ENCODE peak calls at places on chromosomes 2 and 18, in four cellular contexts. One of them, this sample, is unnamed.

GRCh38 chr2:240782886-240783818 is 36.9 kb downstream of the KIF1A start:
- DNase-seq in HEK293T: no peak
- DNase-seq in cerebellum: no peak
- DNase-seq in NCI-H1092: no peak
- DNase-seq in this sample: no peak

GRCh38 chr2:197674060-197674459 is 1.3 kb downstream of the RFTN2 start:
- DNase-seq in HEK293T: no peak
- DNase-seq in cerebellum: no peak
- DNase-seq in NCI-H1092: no peak
- DNase-seq in this sample: no peak

GRCh38 chr2:8488001-8488738 is 193.7 kb upstream of the ID2 start:
- DNase-seq in HEK293T: no peak
- DNase-seq in cerebellum: peak; percentile 13
- DNase-seq in NCI-H1092: no peak
- DNase-seq in this sample: no peak

GRCh38 chr2:18171191-18172139 is 293.0 kb downstream of the KCNS3 start:
- DNase-seq in HEK293T: no peak
- DNase-seq in cerebellum: no peak
- DNase-seq in NCI-H1092: no peak
- DNase-seq in this sample: peak; percentile 88

GRCh38 chr2:70340921-70341765 is 39.3 kb upstream of the FAM136A start:
- DNase-seq in HEK293T: peak; percentile 78
- DNase-seq in cerebellum: peak; percentile 53
- DNase-seq in NCI-H1092: peak; percentile 33
- DNase-seq in this sample: peak; percentile 55

GRCh38 chr2:239162141-239162821 is 238.5 kb downstream of the HDAC4 start:
- DNase-seq in HEK293T: no peak
- DNase-seq in cerebellum: no peak
- DNase-seq in NCI-H1092: no peak
- DNase-seq in this sample: no peak

GRCh38 chr2:149622343-149622742 is 34.8 kb upstream of the MMADHC start:
- DNase-seq in HEK293T: no peak
- DNase-seq in cerebellum: no peak
- DNase-seq in NCI-H1092: no peak
- DNase-seq in this sample: no peak

GRCh38 chr2:50591642-50592041 is 440.3 kb downstream of the NRXN1 start:
- DNase-seq in HEK293T: no peak
- DNase-seq in cerebellum: peak; percentile 35
- DNase-seq in NCI-H1092: no peak
- DNase-seq in this sample: peak; percentile 25

GRCh38 chr18:44687421-44687820 is 6.7 kb downstream of the SETBP1 start:
- DNase-seq in HEK293T: no peak
- DNase-seq in cerebellum: no peak
- DNase-seq in NCI-H1092: no peak
- DNase-seq in this sample: no peak

GRCh38 chr2:167990062-167990461 is 257.3 kb downstream of the STK39 start:
- DNase-seq in HEK293T: no peak
- DNase-seq in cerebellum: peak; percentile 42
- DNase-seq in NCI-H1092: no peak
- DNase-seq in this sample: no peak